ENCODE peak calls at places on chromosomes 16 and 17, in five cellular contexts. C, W, O, T and V are unnamed samples.
A peak's percentile ranks its signal among the peaks of the same experiment; 100 is the strongest.

GRCh38 chr17:70041061-70041460 is 34.0 kb upstream of the KCNJ16 start:
- DNase-seq in C (no peak), W (no peak), O (peak; percentile 46), T (no peak), V (no peak)

GRCh38 chr17:4003501-4004421 is 39.5 kb upstream of the ATP2A3 start:
- DNase-seq in C (no peak), W (no peak), O (no peak), T (no peak), V (no peak)

GRCh38 chr17:27415090-27415795 is 41.0 kb upstream of the KSR1 start:
- DNase-seq in C (no peak), W (no peak), O (no peak), T (no peak), V (no peak)

GRCh38 chr16:23121024-23121423 is 28.2 kb downstream of the USP31 start:
- DNase-seq in C (no peak), W (no peak), O (no peak), T (no peak), V (no peak)

GRCh38 chr16:19696312-19696711 is 21.7 kb downstream of the KNOP1 start:
- DNase-seq in C (peak; percentile 18), W (no peak), O (peak; percentile 99), T (peak; percentile 19), V (peak; percentile 89)

GRCh38 chr16:396199-396598 is 800 bp upstream of the NME4 start:
- DNase-seq in C (no peak), W (no peak), O (no peak), T (no peak), V (no peak)

GRCh38 chr17:57455063-57455914 is 199.0 kb downstream of the MSI2 start:
- DNase-seq in C (no peak), W (no peak), O (no peak), T (no peak), V (no peak)

GRCh38 chr17:50348522-50349240 is 2.8 kb downstream of the XYLT2 start:
- DNase-seq in C (no peak), W (no peak), O (no peak), T (no peak), V (no peak)

GRCh38 chr16:59878479-59878878 is 1144.4 kb upstream of the GOT2 start:
- DNase-seq in C (no peak), W (no peak), O (no peak), T (no peak), V (peak; percentile 86)

GRCh38 chr17:53012364-53012763 is 810.4 kb upstream of the KIF2B start:
- DNase-seq in C (no peak), W (no peak), O (no peak), T (no peak), V (no peak)

GRCh38 chr17:79651751-79652150 is 40.9 kb upstream of the RBFOX3 start:
- DNase-seq in C (no peak), W (no peak), O (no peak), T (no peak), V (no peak)

GRCh38 chr17:50064253-50064991 is 8.5 kb downstream of the ITGA3 start:
- DNase-seq in C (no peak), W (no peak), O (peak; percentile 83), T (no peak), V (peak; percentile 93)

GRCh38 chr16:787978-788398 is at the start of gene RPUSD1:
- DNase-seq in C (no peak), W (no peak), O (no peak), T (no peak), V (no peak)

GRCh38 chr16:23435500-23435899 is 17.5 kb downstream of the COG7 start:
- DNase-seq in C (peak; percentile 26), W (no peak), O (peak; percentile 82), T (peak; percentile 49), V (peak; percentile 5)

GRCh38 chr17:67133161-67133560 is 88.8 kb downstream of the CACNG1 start:
- DNase-seq in C (no peak), W (no peak), O (no peak), T (no peak), V (no peak)

GRCh38 chr16:2586901-2587480 is 49.2 kb downstream of the PDPK1 start:
- DNase-seq in C (no peak), W (no peak), O (no peak), T (no peak), V (no peak)

GRCh38 chr17:80119271-80119791 is 17.9 kb downstream of the GAA start:
- DNase-seq in C (no peak), W (no peak), O (no peak), T (no peak), V (no peak)

GRCh38 chr17:66548158-66548557 is 245.7 kb downstream of the PRKCA start:
- DNase-seq in C (no peak), W (no peak), O (peak; percentile 49), T (no peak), V (no peak)

GRCh38 chr17:18093616-18094408 is 6.1 kb downstream of the DRG2 start:
- DNase-seq in C (no peak), W (no peak), O (peak; percentile 71), T (no peak), V (no peak)

GRCh38 chr16:67967956-67968439 is 439 bp downstream of the SLC12A4 start:
- DNase-seq in C (peak; percentile 21), W (no peak), O (peak; percentile 56), T (peak; percentile 24), V (no peak)

GRCh38 chr17:79646721-79647455 is 36.0 kb upstream of the RBFOX3 start:
- DNase-seq in C (no peak), W (no peak), O (no peak), T (no peak), V (no peak)

GRCh38 chr17:71460943-71461342 is 659.9 kb upstream of the SOX9 start:
- DNase-seq in C (no peak), W (no peak), O (no peak), T (no peak), V (no peak)

GRCh38 chr17:64531955-64532371 is 25.2 kb downstream of the CEP95 start:
- DNase-seq in C (no peak), W (no peak), O (no peak), T (no peak), V (no peak)

GRCh38 chr17:76644995-76645394 is 1.4 kb upstream of the ST6GALNAC1 start:
- DNase-seq in C (no peak), W (no peak), O (no peak), T (no peak), V (no peak)

GRCh38 chr17:28750178-28751047 is 6.6 kb downstream of the TRAF4 start:
- DNase-seq in C (peak; percentile 76), W (peak; percentile 87), O (peak; percentile 92), T (peak; percentile 85), V (peak; percentile 81)

GRCh38 chr17:81367171-81367570 is 28.1 kb upstream of the BAHCC1 start:
- DNase-seq in C (no peak), W (no peak), O (no peak), T (no peak), V (no peak)

GRCh38 chr17:1928976-1929375 is 96.2 kb downstream of the RTN4RL1 start:
- DNase-seq in C (no peak), W (no peak), O (no peak), T (no peak), V (no peak)

GRCh38 chr17:27244481-27245223 is 49.3 kb upstream of the WSB1 start:
- DNase-seq in C (no peak), W (no peak), O (peak; percentile 66), T (no peak), V (no peak)